ENCODE peak calls at places on chromosomes 16 and 17, in four cellular contexts. B is keratinocyte, K is GM23338, Y is GM12878. U is an unnamed sample.

GRCh38 chr17:6061290-6061689 is 8.9 kb upstream of the WSCD1 start:
- DNase-seq in B (no peak), K (no peak), Y (no peak), U (peak)

GRCh38 chr16:2053211-2053610 is 5.4 kb downstream of the TSC2 start:
- DNase-seq in B (no peak), K (no peak), Y (no peak), U (no peak)

GRCh38 chr17:64259922-64260321 is 3.1 kb downstream of the TEX2 start:
- DNase-seq in B (no peak), K (no peak), Y (no peak), U (peak)

GRCh38 chr16:79751785-79752184 is 151.2 kb upstream of the MAF start:
- DNase-seq in B (peak), K (no peak), Y (no peak), U (peak)

GRCh38 chr17:83183150-83183820 is 103.9 kb downstream of the METRNL start:
- DNase-seq in B (no peak), K (no peak), Y (no peak), U (no peak)

GRCh38 chr16:2008009-2008526 is 1.6 kb downstream of the ZNF598 start:
- DNase-seq in B (peak), K (no peak), Y (no peak), U (peak)

GRCh38 chr16:54077412-54077821 is 209.2 kb downstream of the IRX3 start:
- DNase-seq in B (no peak), K (no peak), Y (no peak), U (peak)

GRCh38 chr16:66508914-66509496 is 40.9 kb downstream of the TK2 start:
- DNase-seq in B (no peak), K (no peak), Y (no peak), U (no peak)

GRCh38 chr16:49422896-49423295 is 49.3 kb downstream of the C16orf78 start:
- DNase-seq in B (no peak), K (no peak), Y (no peak), U (no peak)

GRCh38 chr16:73196670-73197069 is 148.7 kb upstream of the ZFHX3 start:
- DNase-seq in B (peak), K (peak), Y (peak), U (peak)

GRCh38 chr16:65660390-65660789 is 538.5 kb upstream of the CDH11 start:
- DNase-seq in B (peak), K (no peak), Y (no peak), U (no peak)

GRCh38 chr16:31430380-31431052 is 2.4 kb upstream of the COX6A2 start:
- DNase-seq in B (no peak), K (peak), Y (no peak), U (no peak)

GRCh38 chr17:42233148-42233547 is 38.9 kb upstream of the GHDC start:
- DNase-seq in B (no peak), K (no peak), Y (no peak), U (peak)

GRCh38 chr16:56939801-56940200 is 7.9 kb downstream of the HERPUD1 start:
- DNase-seq in B (no peak), K (no peak), Y (no peak), U (no peak)

GRCh38 chr16:80007216-80007615 is 406.7 kb upstream of the MAF start:
- DNase-seq in B (no peak), K (no peak), Y (no peak), U (no peak)

GRCh38 chr16:50401355-50401754 is 32.6 kb upstream of the BRD7 start:
- DNase-seq in B (no peak), K (no peak), Y (no peak), U (no peak)

GRCh38 chr17:8823279-8823678 is 24.1 kb upstream of the MFSD6L start:
- DNase-seq in B (no peak), K (no peak), Y (no peak), U (no peak)

GRCh38 chr16:29821663-29822115 is 1.4 kb downstream of the MVP start:
- DNase-seq in B (no peak), K (no peak), Y (no peak), U (peak)

GRCh38 chr16:77540656-77541055 is 105.8 kb upstream of the ADAMTS18 start:
- DNase-seq in B (no peak), K (no peak), Y (no peak), U (peak)

GRCh38 chr17:14052886-14053615 is 16.3 kb upstream of the COX10 start:
- DNase-seq in B (no peak), K (no peak), Y (no peak), U (peak)

GRCh38 chr16:51919736-51920135 is 627.2 kb downstream of the TOX3 start:
- DNase-seq in B (no peak), K (no peak), Y (no peak), U (no peak)

GRCh38 chr17:33055171-33055611 is 63.5 kb downstream of the SPACA3 start:
- DNase-seq in B (no peak), K (peak), Y (no peak), U (peak)

GRCh38 chr17:83196973-83197880 is 117.8 kb downstream of the METRNL start:
- DNase-seq in B (no peak), K (no peak), Y (no peak), U (no peak)

GRCh38 chr17:6755731-6756184 is at the start of gene XAF1:
- DNase-seq in B (no peak), K (no peak), Y (peak), U (peak)

GRCh38 chr17:18981642-18982424 is 22.7 kb downstream of the FAM83G start:
- DNase-seq in B (no peak), K (no peak), Y (no peak), U (peak)

GRCh38 chr17:33371377-33371776 is 78.3 kb upstream of the ASIC2 start:
- DNase-seq in B (no peak), K (no peak), Y (no peak), U (no peak)

GRCh38 chr17:74740641-74741387 is 3.8 kb downstream of the RAB37 start:
- DNase-seq in B (no peak), K (no peak), Y (no peak), U (no peak)

GRCh38 chr17:32588982-32589381 is 102.2 kb downstream of the CDK5R1 start:
- DNase-seq in B (no peak), K (peak), Y (no peak), U (no peak)

DNA sequence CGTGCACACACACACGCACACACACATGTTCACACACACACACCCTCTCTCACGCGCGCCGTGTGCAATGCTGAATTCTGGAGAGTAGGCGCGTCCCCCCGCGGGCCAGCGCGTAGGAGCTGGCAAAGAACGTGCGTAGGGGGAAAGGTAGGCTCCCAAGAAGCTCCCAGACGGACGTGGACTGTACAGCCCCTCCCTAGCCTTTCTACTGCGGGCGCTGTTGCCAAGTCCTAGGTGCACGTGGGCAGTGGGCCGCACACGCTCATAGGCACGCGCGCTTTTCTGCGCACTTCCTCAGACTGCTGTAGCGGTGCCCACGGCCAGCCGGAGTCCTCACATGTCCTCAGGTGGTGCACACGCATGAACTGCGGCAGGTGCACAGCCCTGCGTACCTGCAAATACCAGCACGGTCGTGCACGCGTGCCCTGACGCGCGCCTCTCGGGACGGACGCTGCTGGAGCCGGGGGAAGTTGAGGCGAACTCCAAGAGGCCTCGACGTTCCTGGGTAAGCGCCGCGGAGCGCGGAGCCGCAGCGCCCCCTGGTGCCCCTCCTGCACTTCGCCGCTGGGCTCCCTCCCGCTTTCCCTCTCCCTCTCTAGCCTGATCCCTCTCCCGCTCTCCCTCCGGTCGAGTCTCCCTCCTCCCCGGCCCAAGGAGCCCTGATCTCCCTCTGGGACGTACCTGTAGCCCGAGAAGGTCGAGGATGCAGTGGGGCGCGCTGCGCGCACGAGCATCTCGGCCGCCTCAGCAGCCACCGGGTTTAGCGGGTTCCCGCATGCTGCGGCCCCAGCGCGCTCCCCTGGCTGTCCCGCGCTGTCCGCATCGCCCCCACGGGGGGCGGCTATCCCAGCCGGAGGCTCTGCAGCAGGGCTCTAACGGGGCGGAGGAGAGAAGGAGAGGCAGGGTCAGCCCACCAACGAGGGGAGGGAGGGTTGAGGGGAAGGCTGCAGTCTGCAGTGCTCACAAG is 749 bp downstream of the GRIN2A start:
- DNase-seq in B (peak), K (peak), Y (no peak), U (peak)
- TF ChIP-seq EZH2 in B (peak), K (peak), Y (no peak), U (peak)

DNA sequence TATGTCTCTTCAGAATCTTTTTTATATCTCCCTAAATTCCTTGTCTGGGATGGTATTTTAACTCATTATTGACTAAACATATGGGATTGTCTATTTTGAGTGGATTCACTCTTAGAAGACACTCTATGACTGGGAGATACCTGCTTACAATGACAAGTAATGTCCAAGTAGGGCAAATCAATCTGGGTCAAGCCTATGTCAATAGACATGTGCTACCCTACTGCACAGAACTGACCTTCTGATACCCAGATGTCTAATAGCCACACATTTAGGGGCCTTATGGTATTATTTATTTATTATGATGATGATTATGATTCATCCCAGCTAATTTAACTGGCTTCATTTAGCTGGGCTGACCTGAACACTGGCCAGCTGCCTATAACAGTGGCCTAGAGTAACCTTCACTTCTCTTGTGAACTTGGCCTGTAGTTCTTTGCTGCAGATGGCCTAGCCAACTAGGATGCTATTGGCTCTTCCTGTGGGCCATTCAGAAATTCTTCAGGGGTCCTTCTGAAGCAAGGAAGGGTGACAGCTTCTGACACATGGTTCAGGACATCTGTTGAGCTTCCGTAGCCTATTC is 138.0 kb downstream of the ANKFN1 start:
- DNase-seq in B (no peak), K (no peak), Y (no peak), U (no peak)
- H3K27ac ChIP-seq in B (no peak), K (no peak), Y (no peak), U (no peak)

GRCh38 chr16:74842413-74842812 is 67.8 kb upstream of the FA2H start:
- DNase-seq in B (no peak), K (no peak), Y (no peak), U (no peak)

GRCh38 chr16:74841904-74842303 is 67.3 kb upstream of the FA2H start:
- DNase-seq in B (no peak), K (no peak), Y (no peak), U (no peak)

GRCh38 chr16:74837056-74837455 is 62.4 kb upstream of the FA2H start:
- DNase-seq in B (no peak), K (no peak), Y (no peak), U (no peak)

GRCh38 chr16:74844041-74844826 is 69.6 kb upstream of the FA2H start:
- DNase-seq in B (no peak), K (no peak), Y (no peak), U (no peak)

DNA sequence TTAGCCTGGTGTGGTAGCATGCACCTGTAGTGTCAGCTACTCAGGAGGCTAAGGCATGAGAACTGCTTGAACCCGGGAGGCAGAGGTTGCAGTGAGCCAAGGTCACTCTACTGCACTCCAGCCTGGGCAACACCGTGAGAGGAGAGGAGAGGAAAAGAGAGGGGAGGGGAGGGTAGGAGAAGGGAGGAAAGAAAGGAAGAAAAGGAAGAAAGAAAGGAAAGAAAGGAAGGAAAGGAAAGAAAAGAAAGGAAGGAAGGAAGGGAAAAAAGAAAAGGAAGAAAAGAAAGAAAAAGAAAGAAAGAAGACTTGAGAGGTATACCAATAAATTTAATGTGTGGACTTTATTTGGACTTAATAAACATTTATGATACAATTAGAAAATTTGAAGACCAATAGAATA is 66.8 kb upstream of the FA2H start:
- DNase-seq in B (no peak), K (no peak), Y (no peak), U (no peak)
- H3K4me2 ChIP-seq in B (no peak), K (no peak), Y (no peak), U (no peak)

DNA sequence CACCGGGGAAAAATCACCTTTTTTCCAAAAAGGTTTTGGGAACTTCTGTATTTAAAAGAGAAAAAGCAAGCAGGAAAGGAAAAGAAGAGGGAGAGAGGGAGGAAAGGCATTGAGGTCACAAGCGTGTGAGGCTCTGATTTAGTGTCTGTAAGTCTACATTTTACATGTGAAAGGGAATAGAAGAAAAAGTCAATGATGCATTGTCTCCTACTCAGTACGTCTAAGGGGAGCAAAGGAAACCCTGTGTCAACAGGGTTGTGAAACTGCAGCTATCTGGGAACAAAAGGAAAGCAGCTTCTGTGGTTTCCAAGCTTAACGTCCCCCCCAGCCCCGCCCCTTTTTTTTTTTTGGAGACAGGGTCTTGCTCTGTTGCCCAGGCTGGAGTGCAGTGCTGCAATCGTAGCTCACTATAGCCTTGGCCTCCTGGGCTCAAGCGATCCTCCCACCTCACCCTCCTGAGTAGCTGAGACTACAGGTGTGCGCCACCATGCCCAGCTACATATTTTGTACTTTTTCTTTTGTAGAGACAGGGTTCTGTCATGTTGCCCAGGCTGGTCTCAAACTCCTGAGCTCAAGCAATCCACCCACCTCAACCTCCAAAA is 1.8 kb upstream of the CDC42EP4 start:
- DNase-seq in B (no peak), K (peak), Y (no peak), U (no peak)
- TF ChIP-seq EZH2 in B (no peak), K (no peak), Y (no peak), U (no peak)

GRCh38 chr17:70906808-70907207 is 737.5 kb downstream of the KCNJ2 start:
- DNase-seq in B (no peak), K (peak), Y (no peak), U (peak)
- H3K27ac ChIP-seq in B (no peak), K (no peak), Y (no peak), U (no peak)

DNA sequence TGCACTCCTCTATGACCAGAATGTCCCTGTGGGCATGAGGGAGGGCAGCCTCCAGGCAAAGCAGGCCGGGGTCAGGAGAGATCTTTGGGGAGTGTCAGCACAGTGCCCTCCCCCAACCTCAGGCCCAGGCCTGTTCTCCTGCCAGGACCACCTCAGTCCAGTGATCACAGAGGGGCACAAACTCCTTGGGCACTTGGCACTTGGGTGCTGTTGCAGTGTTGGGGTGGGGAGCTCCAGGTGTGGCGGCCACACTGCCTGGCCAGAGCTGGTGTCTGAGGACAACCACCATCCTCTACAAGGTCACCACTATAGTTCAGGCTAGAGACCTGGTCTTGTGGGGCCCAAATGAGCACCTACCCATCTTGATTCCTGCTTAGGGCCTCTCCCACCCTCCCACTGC is 37.2 kb downstream of the SMPD3 start:
- DNase-seq in B (no peak), K (no peak), Y (no peak), U (no peak)
- H3K4me2 ChIP-seq in B (no peak), K (no peak), Y (no peak), U (no peak)

DNA sequence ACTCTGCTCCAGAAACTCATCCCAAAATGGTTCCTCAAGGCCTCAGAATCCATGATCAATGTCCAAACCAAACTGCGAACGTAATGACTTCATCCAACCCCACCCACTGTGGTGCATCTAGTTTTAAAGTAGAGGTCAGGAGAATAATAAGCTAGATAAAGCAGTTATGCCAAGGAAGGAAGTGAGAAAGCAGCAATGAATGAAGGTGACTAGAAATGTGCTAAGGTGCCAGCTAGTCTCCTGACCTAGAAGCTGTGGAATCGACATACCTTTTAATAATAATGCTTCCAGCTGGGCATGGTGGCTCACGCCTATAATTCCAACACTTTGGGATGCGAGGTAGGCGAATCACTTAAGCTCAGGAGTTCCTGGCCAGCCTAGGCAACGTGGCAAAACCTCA is 99.2 kb downstream of the SMG6 start:
- DNase-seq in B (no peak), K (no peak), Y (no peak), U (no peak)
- TF ChIP-seq EZH2 in B (no peak), K (no peak), Y (no peak), U (no peak)

GRCh38 chr17:45939398-45939797 is 45.0 kb downstream of the MAPT start:
- DNase-seq in B (no peak), K (no peak), Y (no peak), U (no peak)

GRCh38 chr17:45942284-45942683 is 47.9 kb downstream of the MAPT start:
- DNase-seq in B (no peak), K (peak), Y (no peak), U (no peak)

GRCh38 chr17:45941395-45941794 is 47.0 kb downstream of the MAPT start:
- DNase-seq in B (no peak), K (no peak), Y (no peak), U (no peak)

GRCh38 chr17:45940826-45941225 is 46.5 kb downstream of the MAPT start:
- DNase-seq in B (no peak), K (no peak), Y (no peak), U (no peak)

GRCh38 chr17:45940293-45940692 is 45.9 kb downstream of the MAPT start:
- DNase-seq in B (no peak), K (no peak), Y (no peak), U (no peak)
- H3K27ac ChIP-seq in B (no peak), K (no peak), Y (no peak), U (no peak)

DNA sequence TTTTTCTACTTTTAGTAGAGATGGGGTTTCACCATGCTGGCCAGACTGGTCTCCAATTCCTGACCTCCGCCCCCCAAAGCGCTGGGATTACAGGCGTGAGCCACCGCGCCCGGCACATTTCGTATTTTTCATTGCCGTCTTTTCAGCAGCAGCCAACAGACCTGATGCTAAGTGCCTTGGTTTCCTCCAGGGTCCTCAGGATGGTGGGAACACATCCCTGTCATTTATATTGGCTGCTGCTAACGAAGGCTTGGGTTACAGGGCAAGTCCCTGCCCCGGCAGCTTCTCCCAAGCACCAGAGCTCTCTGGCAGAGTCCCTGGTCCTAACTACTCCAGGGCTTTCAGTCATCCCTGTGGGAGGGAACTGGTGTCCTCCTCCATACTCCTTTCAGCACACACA is 1.5 kb upstream of the RNF157 start:
- DNase-seq in B (no peak), K (no peak), Y (no peak), U (no peak)
- H3K4me2 ChIP-seq in B (no peak), K (peak), Y (no peak), U (no peak)

U was measured in fibroblast of lung.